ENCODE peak calls at places on chromosome 22, in eight cellular contexts. D is prostate gland, M is psoas muscle, G is neural progenitor cell, W is endodermal cell, X is fibroblast of lung, E is OCI-LY7, S is SK-N-SH. Z is an unnamed sample. For H3K4me1 and H3K36me3, the result is how much of the 10 kb centered on the place peaks cover.

GRCh38 chr22:47371263-47372090 is 609.0 kb downstream of the TBC1D22A start:
- DNase-seq in D (no peak), M (no peak), G (no peak), W (peak), X (no peak), E (no peak), S (no peak), Z (no peak)

GRCh38 chr22:30325724-30326703 is 727 bp downstream of the TBC1D10A start:
- DNase-seq in D (peak), M (peak), G (peak), W (peak), X (no peak), E (peak), S (peak), Z (no peak)

GRCh38 chr22:37564111-37564711 is 3.9 kb downstream of the CDC42EP1 start:
- DNase-seq in D (no peak), M (no peak), G (no peak), W (no peak), X (peak), E (no peak), S (no peak), Z (no peak)

GRCh38 chr22:43446881-43447280 is 35.1 kb downstream of the MPPED1 start:
- DNase-seq in D (peak), M (no peak), G (no peak), W (no peak), X (no peak), E (no peak), S (no peak), Z (no peak)

GRCh38 chr22:24583972-24584790 is 8.7 kb downstream of the LRRC75B start:
- DNase-seq in D (no peak), M (no peak), G (no peak), W (peak), X (no peak), E (no peak), S (no peak), Z (no peak)

GRCh38 chr22:30878516-30879365 is 89.8 kb downstream of the MORC2 start:
- DNase-seq in D (no peak), M (no peak), G (no peak), W (no peak), X (no peak), E (no peak), S (peak), Z (no peak)

GRCh38 chr22:32852346-32853251 is 51.1 kb downstream of the TIMP3 start:
- DNase-seq in D (peak), M (peak), G (no peak), W (no peak), X (no peak), E (no peak), S (peak), Z (no peak)

GRCh38 chr22:42910221-42910942 is 53.3 kb upstream of the ARFGAP3 start:
- DNase-seq in D (no peak), M (peak), G (no peak), W (no peak), X (no peak), E (no peak), S (no peak), Z (no peak)

GRCh38 chr22:36213596-36213995 is 12.0 kb upstream of the APOL4 start:
- DNase-seq in D (no peak), M (no peak), G (no peak), W (no peak), X (no peak), E (no peak), S (no peak), Z (no peak)

GRCh38 chr22:27677895-27678458 is 123.6 kb downstream of the MN1 start:
- DNase-seq in D (no peak), M (no peak), G (no peak), W (no peak), X (no peak), E (no peak), S (no peak), Z (no peak)

GRCh38 chr22:27934069-27934468 is 15.0 kb upstream of the PITPNB start:
- DNase-seq in D (no peak), M (no peak), G (no peak), W (no peak), X (no peak), E (no peak), S (no peak), Z (no peak)

GRCh38 chr22:25804676-25805075 is 62.7 kb downstream of the MYO18B start:
- DNase-seq in D (no peak), M (no peak), G (no peak), W (no peak), X (no peak), E (no peak), S (no peak), Z (no peak)

GRCh38 chr22:32583921-32584335 is 109.3 kb downstream of the FBXO7 start:
- DNase-seq in D (no peak), M (no peak), G (no peak), W (no peak), X (peak), E (no peak), S (no peak), Z (no peak)

GRCh38 chr22:42939941-42940653 is 74.9 kb downstream of the PACSIN2 start:
- DNase-seq in D (peak), M (no peak), G (no peak), W (peak), X (peak), E (no peak), S (no peak), Z (peak)

GRCh38 chr22:48053973-48054372 is 1291.5 kb downstream of the TBC1D22A start:
- DNase-seq in D (no peak), M (no peak), G (no peak), W (peak), X (no peak), E (no peak), S (no peak), Z (no peak)

GRCh38 chr22:27866136-27867091 is 52.6 kb downstream of the PITPNB start:
- DNase-seq in D (peak), M (no peak), G (no peak), W (no peak), X (peak), E (no peak), S (no peak), Z (peak)

GRCh38 chr22:35070451-35071093 is 4.6 kb downstream of the ISX start:
- DNase-seq in D (no peak), M (no peak), G (no peak), W (no peak), X (no peak), E (no peak), S (no peak), Z (peak)

GRCh38 chr22:36439481-36440271 is 41.8 kb downstream of the TXN2 start:
- DNase-seq in D (no peak), M (no peak), G (no peak), W (peak), X (peak), E (no peak), S (peak), Z (peak)

GRCh38 chr22:26586556-26587325 is 3.2 kb downstream of the TPST2 start:
- DNase-seq in D (no peak), M (no peak), G (no peak), W (no peak), X (no peak), E (no peak), S (no peak), Z (no peak)

GRCh38 chr22:25508761-25509321 is 55.6 kb upstream of the GRK3 start:
- DNase-seq in D (no peak), M (no peak), G (no peak), W (no peak), X (no peak), E (no peak), S (no peak), Z (no peak)

GRCh38 chr22:30803679-30804078 is 109.0 kb downstream of the OSBP2 start:
- DNase-seq in D (no peak), M (no peak), G (no peak), W (no peak), X (no peak), E (no peak), S (no peak), Z (no peak)

GRCh38 chr22:33658775-33659174 is 261.5 kb downstream of the LARGE1 start:
- DNase-seq in D (peak), M (peak), G (no peak), W (no peak), X (no peak), E (no peak), S (no peak), Z (no peak)

GRCh38 chr22:31620756-31621480 is 41.1 kb downstream of the PISD start:
- DNase-seq in D (no peak), M (no peak), G (no peak), W (no peak), X (no peak), E (no peak), S (no peak), Z (no peak)

GRCh38 chr22:49141761-49142160 is 685.9 kb downstream of the BRD1 start:
- DNase-seq in D (no peak), M (no peak), G (no peak), W (no peak), X (no peak), E (no peak), S (no peak), Z (no peak)

GRCh38 chr22:48710410-48710809 is 1117.3 kb downstream of the BRD1 start:
- DNase-seq in D (no peak), M (no peak), G (no peak), W (no peak), X (no peak), E (no peak), S (no peak), Z (no peak)

GRCh38 chr22:37282385-37282677 is at the start of gene CYTH4:
- DNase-seq in D (no peak), M (peak), G (no peak), W (no peak), X (no peak), E (peak), S (no peak), Z (peak)

GRCh38 chr22:22817468-22818201 is 70.0 kb upstream of the IGLL5 start:
- DNase-seq in D (no peak), M (no peak), G (no peak), W (peak), X (no peak), E (no peak), S (no peak), Z (no peak)

GRCh38 chr22:22520020-22520656 is at the start of gene ZNF280A:
- DNase-seq in D (no peak), M (peak), G (peak), W (peak), X (no peak), E (no peak), S (no peak), Z (no peak)

GRCh38 chr22:49218142-49218541 is 609.5 kb downstream of the BRD1 start:
- DNase-seq in D (no peak), M (no peak), G (no peak), W (peak), X (no peak), E (no peak), S (no peak), Z (no peak)

GRCh38 chr22:31728857-31729256 is 21.1 kb downstream of the PRR14L start:
- DNase-seq in D (no peak), M (no peak), G (no peak), W (no peak), X (no peak), E (no peak), S (no peak), Z (no peak)

GRCh38 chr22:32951081-32951806 is 106.9 kb downstream of the SYN3 start:
- DNase-seq in D (no peak), M (no peak), G (peak), W (peak), X (no peak), E (no peak), S (peak), Z (no peak)

GRCh38 chr22:36445158-36445668 is 36.2 kb downstream of the TXN2 start:
- DNase-seq in D (no peak), M (peak), G (no peak), W (peak), X (peak), E (no peak), S (no peak), Z (no peak)

GRCh38 chr22:33210129-33210784 is 152.1 kb upstream of the SYN3 start:
- DNase-seq in D (no peak), M (no peak), G (peak), W (peak), X (peak), E (peak), S (peak), Z (peak)

GRCh38 chr22:30922151-30922611 is 46.4 kb downstream of the MORC2 start:
- DNase-seq in D (peak), M (peak), G (peak), W (no peak), X (peak), E (peak), S (peak), Z (peak)

DNA sequence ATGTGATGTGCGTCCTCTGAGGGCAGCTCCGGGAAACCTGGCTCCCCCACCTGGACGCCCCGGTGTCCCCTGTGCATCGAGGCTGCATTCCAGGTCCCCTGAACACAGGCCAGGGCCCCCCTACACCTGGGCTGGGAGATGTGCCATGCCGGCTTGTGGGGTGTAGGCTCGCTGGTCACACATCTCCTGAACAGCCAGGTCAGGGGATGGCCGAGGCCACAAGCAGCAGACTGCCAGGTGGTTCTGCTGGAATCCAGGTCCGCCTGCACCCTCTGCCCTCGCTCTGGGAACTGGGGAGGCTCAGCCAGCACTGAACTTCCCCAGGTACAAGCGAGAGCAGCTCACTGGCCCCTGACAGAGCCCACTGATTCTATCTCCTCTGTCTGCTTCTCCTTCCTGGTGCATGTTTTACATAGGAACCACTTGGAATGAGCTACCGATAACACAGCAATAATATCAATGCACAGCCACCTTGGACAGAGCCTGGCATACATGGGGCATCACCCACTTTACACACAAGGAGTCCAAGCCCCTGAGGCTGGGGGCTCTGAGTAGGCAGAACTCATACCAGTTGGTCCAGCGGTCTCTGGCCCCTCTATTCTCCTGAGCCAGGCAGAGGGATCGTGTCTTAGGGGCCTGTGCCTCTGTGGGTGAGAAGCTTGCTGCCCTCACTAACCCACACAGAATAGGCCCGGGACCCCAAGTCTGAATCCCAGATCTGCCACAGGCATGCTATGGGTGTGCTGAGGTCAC is 46.8 kb downstream of the TBX1 start:
- DNase-seq in D (no peak), M (peak), G (no peak), W (peak), X (no peak), E (no peak), S (peak), Z (no peak)
- TF ChIP-seq CTCF in D (no peak), M (no peak), G (no peak), W (no peak), X (no peak), E (no peak), S (no peak), Z (no peak)

DNA sequence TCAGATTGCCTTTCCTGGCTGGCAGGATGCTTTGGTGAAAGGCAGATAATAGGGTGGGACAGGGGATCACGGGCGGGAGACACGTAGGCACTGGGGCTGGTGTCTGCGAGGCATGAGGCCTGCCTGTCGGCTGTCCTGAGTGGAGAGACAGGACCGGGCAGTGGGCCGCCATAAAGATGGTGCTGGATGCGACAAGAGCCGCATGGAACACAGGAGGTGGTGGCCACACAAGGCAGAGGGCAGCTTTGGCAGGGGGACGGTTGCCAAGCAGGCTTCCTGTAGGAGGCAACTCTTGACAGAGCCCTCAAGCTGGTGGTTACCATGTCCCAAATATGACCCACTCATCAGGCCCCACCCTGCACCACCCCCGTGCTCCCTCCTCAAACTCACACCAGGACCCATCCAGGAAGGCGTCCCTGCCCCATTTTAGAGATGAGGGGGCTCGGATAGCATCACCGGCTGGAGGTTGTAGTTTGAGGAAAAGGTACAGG is 4.9 kb upstream of the PPARA start:
- DNase-seq in D (no peak), M (no peak), G (no peak), W (peak), X (no peak), E (no peak), S (no peak), Z (no peak)
- H3K4me1 ChIP-seq in D (under half), M (under half), G (under half), W (under half), X (under half), E (under half), S (under half), Z (under half)

DNA sequence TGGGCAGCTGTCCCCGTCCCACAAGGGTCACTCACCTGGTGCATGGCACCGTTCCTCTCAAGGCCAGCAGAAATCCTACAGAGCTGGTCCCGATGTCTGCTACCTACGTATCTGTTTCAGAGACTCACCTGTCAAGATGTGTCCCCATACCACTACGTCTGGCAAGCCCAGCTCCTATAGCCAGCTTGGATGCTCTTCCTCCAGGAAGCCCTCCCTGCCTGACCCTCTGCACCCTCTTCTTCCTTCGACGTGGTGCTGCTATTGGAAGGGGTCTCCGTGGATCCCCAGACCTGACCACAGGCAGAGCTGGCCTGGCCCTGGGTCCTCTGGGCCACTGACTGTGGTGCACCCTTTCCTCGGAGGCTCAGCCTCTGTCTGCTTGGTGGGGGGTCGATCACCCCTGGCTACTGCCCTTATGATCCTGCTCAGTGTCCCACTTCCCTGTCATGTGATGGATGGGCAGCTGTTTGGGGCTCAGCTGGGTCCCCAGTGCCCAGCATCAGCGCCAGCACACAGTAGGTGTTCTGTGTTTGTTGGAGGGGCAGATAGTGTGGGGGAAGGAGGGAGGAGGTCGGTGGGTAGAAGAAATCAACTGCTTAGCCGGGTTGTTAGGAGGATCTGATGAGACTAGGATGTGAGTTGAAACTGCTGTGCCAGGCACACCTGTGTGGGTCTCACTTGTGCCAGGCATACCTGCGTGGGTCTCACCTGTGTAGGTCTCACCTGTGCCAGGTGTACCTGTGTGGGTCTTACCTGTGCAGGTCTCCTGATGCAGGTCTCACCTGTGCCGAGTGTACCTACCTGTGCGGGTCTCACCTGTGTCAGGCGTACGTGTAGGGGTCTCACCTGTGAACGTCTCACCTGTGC is 21.7 kb upstream of the ARHGAP8 start:
- DNase-seq in D (no peak), M (peak), G (no peak), W (no peak), X (no peak), E (no peak), S (peak), Z (no peak)
- H3K36me3 ChIP-seq in D (under half), M (under half), G (under half), W (under half), X (under half), E (under half), S (under half), Z (under half)

DNA sequence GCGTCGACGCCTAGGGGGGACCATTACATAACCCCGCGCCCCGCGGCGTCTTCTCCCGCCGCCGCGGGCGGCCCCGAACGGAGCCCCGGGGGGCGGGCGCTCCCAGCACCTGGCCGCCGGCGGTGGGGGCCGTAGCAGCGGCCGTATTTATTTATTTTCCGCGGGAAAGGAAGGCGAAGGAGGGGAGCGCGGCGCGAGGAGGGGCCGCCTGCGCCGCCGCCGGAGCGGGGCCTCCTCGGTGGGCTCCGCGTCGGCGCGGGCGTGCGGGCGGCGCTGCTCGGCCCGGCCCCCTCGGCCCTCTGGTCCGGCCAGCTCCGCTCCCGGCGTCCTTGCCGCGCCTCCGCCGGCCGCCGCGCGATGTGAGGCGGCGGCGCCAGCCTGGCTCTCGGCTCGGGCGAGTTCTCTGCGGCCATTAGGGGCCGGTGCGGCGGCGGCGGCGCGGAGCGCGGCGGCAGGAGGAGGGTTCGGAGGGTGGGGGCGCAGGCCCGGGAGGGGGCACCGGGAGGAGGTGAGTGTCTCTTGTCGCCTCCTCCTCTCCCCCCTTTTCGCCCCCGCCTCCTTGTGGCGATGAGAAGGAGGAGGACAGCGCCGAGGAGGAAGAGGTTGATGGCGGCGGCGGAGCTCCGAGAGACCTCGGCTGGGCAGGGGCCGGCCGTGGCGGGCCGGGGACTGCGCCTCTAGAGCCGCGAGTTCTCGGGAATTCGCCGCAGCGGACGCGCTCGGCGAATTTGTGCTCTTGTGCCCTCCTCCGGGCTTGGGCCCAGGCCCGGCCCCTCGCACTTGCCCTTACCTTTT is at the start of gene EP300:
- DNase-seq in D (peak), M (peak), G (peak), W (peak), X (peak), E (peak), S (peak), Z (peak)
- TF ChIP-seq CTCF in D (peak), M (peak), G (peak), W (peak), X (peak), E (no peak), S (peak), Z (peak)

GRCh38 chr22:39279170-39279850 is 34.5 kb upstream of the PDGFB start:
- DNase-seq in D (no peak), M (no peak), G (no peak), W (no peak), X (no peak), E (no peak), S (no peak), Z (no peak)
- H3K4me1 ChIP-seq in D (under half), M (under half), G (under half), W (under half), X (under half), E (under half), S (under half), Z (under half)

GRCh38 chr22:20315337-20316216 is 4.3 kb downstream of the DGCR6L start:
- DNase-seq in D (peak), M (no peak), G (peak), W (peak), X (no peak), E (no peak), S (no peak), Z (no peak)

GRCh38 chr22:20316844-20317401 is 2.9 kb downstream of the DGCR6L start:
- DNase-seq in D (no peak), M (no peak), G (peak), W (peak), X (no peak), E (no peak), S (no peak), Z (no peak)

GRCh38 chr22:20316217-20316843 is 3.5 kb downstream of the DGCR6L start:
- DNase-seq in D (peak), M (no peak), G (peak), W (peak), X (no peak), E (no peak), S (no peak), Z (no peak)

GRCh38 chr22:20312396-20313191 is 7.3 kb downstream of the DGCR6L start:
- DNase-seq in D (peak), M (no peak), G (peak), W (peak), X (no peak), E (no peak), S (no peak), Z (no peak)
- H3K36me3 ChIP-seq in D (under half), M (under half), G (under half), W (under half), X (under half), E (under half), S (under half), Z (under half)

GRCh38 chr22:50271519-50271970 is 1.4 kb upstream of the MAPK11 start:
- DNase-seq in D (peak), M (no peak), G (peak), W (peak), X (peak), E (peak), S (peak), Z (peak)
- TF ChIP-seq CTCF in D (peak), M (no peak), G (peak), W (peak), X (peak), E (peak), S (peak), Z (no peak)